ENCODE peak calls at places on chromosomes 11 and 22, in ten cellular contexts. T is GM12891, V is suprapubic skin, R is heart left ventricle, H is vagina, U is tibial nerve, O is IMR-90, K is esophagus squamous epithelium, X is spleen, G is body of pancreas. B is an unnamed sample.

GRCh38 chr11:12164061-12165014 is 53.9 kb downstream of the MICAL2 start:
- DNase-seq in K (no peak), R (no peak), O (peak; percentile 91), V (no peak), X (no peak), T (no peak), U (no peak), H (no peak), G (no peak), B (no peak)

GRCh38 chr22:44578516-44579230 is 80.6 kb upstream of the RTL6 start:
- DNase-seq in O (no peak), V (peak; percentile 19), X (peak; percentile 16), H (peak; percentile 69), U (no peak), R (no peak), T (no peak), G (no peak), K (no peak), B (no peak)

GRCh38 chr11:27421819-27422494 is 50.6 kb downstream of the LGR4 start:
- DNase-seq in G (no peak), K (no peak), H (no peak), X (no peak), V (no peak), R (no peak), U (no peak), O (no peak), T (no peak), B (no peak)

GRCh38 chr11:2269601-2270321 is 627 bp downstream of the ASCL2 start:
- DNase-seq in H (peak; percentile 74), T (no peak), G (peak; percentile 67), V (no peak), O (peak; percentile 55), R (peak; percentile 58), U (peak; percentile 30), X (peak; percentile 90), K (no peak), B (peak; percentile 72)

GRCh38 chr11:94193288-94193687 is 64.6 kb downstream of the PANX1 start:
- DNase-seq in O (peak; percentile 96), R (no peak), T (no peak), V (no peak), K (no peak), G (no peak), X (no peak), U (no peak), H (no peak), B (no peak)

GRCh38 chr11:95832763-95833162 is 42.5 kb downstream of the CEP57 start:
- DNase-seq in O (peak; percentile 97), T (no peak), U (no peak), V (no peak), K (no peak), X (no peak), H (no peak), G (no peak), R (no peak), B (no peak)

GRCh38 chr11:59678118-59678812 is 9.4 kb upstream of the PATL1 start:
- DNase-seq in H (no peak), T (no peak), V (no peak), X (no peak), K (no peak), U (no peak), G (no peak), R (no peak), O (no peak), B (no peak)

GRCh38 chr11:63548178-63548577 is 11.6 kb downstream of the PLAAT4 start:
- DNase-seq in X (no peak), K (no peak), G (no peak), H (no peak), O (no peak), T (no peak), R (no peak), U (no peak), V (no peak), B (no peak)

GRCh38 chr11:85889676-85890579 is 34.7 kb downstream of the CCDC83 start:
- DNase-seq in K (no peak), U (no peak), X (no peak), G (no peak), T (no peak), H (no peak), V (no peak), O (peak; percentile 79), R (no peak), B (no peak)

GRCh38 chr11:94954753-94955152 is 18.6 kb downstream of the CWC15 start:
- DNase-seq in U (no peak), O (no peak), R (no peak), G (no peak), H (no peak), X (no peak), V (no peak), T (no peak), K (no peak), B (no peak)

GRCh38 chr11:44621140-44621681 is 55.7 kb downstream of the CD82 start:
- DNase-seq in X (peak; percentile 91), H (peak; percentile 86), V (peak; percentile 85), R (peak; percentile 77), G (peak; percentile 51), T (peak; percentile 70), O (peak; percentile 41), K (no peak), U (peak; percentile 70), B (peak; percentile 86)

GRCh38 chr11:68118753-68119448 is 2.3 kb downstream of the CHKA start:
- DNase-seq in H (no peak), K (no peak), R (no peak), X (no peak), U (no peak), O (peak; percentile 38), V (no peak), G (peak; percentile 71), T (no peak), B (peak; percentile 51)

GRCh38 chr11:79768343-79768742 is 327.5 kb upstream of the TENM4 start:
- DNase-seq in O (no peak), K (no peak), T (no peak), U (no peak), V (no peak), H (no peak), G (no peak), R (no peak), X (no peak), B (no peak)

GRCh38 chr11:96173906-96174305 is 169.1 kb downstream of the MAML2 start:
- DNase-seq in H (no peak), O (no peak), G (no peak), R (no peak), V (no peak), X (no peak), U (no peak), K (no peak), T (no peak), B (no peak)

GRCh38 chr11:103609117-103610066 is 427.0 kb upstream of the DDI1 start:
- DNase-seq in K (no peak), V (no peak), X (no peak), O (peak; percentile 96), G (peak; percentile 2), H (no peak), U (no peak), R (no peak), T (no peak), B (no peak)

GRCh38 chr11:70002433-70002832 is 75.7 kb upstream of the ANO1 start:
- DNase-seq in G (no peak), R (no peak), U (no peak), H (no peak), O (no peak), T (no peak), K (no peak), V (no peak), X (no peak), B (no peak)

GRCh38 chr22:20111689-20112622 is 3.9 kb upstream of the RANBP1 start:
- DNase-seq in V (no peak), R (no peak), K (no peak), O (no peak), H (no peak), U (no peak), G (peak; percentile 60), X (peak; percentile 59), T (no peak), B (no peak)
- TF ChIP-seq POLR2A in V (no peak), R (no peak), K (no peak), O (no peak), H (no peak), U (no peak), G (no peak), X (no peak), T (peak; percentile 47), B (no peak)

GRCh38 chr11:78248191-78248590 is 59.5 kb downstream of the USP35 start:
- DNase-seq in T (no peak), G (no peak), K (no peak), V (no peak), X (no peak), U (no peak), H (no peak), R (no peak), O (peak; percentile 16), B (no peak)
- TF ChIP-seq POLR2A in T (no peak), G (no peak), K (no peak), V (no peak), X (no peak), U (no peak), H (no peak), R (no peak), O (no peak), B (no peak)

DNA sequence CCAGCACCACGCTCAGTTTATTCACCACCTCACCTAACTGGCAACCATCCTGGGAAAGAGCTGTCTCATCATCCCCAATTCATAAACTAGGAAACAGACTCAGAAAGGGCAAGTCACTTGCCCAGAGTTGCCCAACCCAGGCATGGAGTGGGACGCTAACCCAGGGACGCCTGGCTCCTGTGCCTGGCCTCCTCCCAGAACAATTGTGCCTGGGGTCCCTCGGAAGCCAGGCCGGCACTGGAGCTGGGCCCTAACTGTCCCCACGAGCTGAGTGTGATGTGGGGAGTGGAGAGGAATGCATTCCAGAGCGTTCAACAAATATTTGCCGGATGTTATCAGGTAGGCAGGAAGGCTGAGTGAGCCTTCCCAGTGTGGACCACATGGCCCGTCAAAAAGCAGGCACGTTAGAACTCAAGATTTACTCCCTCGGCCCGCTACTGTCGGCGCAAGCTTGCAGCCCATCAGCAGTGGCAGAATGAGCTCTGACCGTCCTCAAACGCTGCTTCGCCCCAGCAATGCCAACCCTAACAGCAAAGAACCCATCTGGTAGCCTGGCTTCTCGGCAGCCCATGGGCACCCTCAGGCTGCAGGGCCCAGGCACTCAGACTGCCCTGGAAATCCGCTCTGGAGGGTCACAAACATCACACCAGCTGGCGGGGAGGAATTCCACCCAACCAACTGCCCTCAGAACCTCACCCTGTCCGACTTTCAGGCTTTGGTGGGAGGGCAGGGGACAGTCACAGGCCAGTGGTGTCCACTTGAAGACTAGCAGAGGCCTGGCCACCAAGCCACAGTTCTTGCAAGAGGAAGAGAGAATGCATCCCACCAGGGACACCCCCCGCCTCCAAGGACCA is 35.6 kb downstream of the MYH9 start:
- DNase-seq in O (no peak), T (no peak), V (no peak), K (no peak), R (no peak), X (no peak), U (no peak), H (no peak), G (peak; percentile 56), B (no peak)
- TF ChIP-seq POLR2A in O (no peak), T (no peak), V (no peak), K (no peak), R (no peak), X (no peak), U (no peak), H (no peak), G (peak; percentile 16), B (no peak)

DNA sequence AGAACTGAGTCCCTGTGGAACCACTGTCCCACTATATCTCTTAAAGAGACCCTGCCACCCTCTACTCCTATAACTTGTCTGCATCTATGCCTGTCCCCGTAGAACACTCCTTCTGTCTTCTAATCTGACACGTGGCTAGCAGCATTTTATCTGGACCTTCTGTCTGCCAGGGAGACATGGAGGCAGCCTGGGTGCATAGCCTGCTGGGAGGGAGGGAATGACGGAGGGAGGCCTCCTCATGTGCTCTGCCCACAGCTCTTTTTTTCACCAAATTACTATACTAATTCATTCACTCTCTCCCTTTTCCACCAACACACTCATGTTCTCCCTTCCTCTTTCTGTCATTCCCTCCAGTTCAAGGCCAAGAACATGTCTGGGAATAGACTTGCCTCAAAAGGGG is 7.6 kb upstream of the THRSP start:
- DNase-seq in R (no peak), U (no peak), V (no peak), X (no peak), H (no peak), O (no peak), K (no peak), T (no peak), G (no peak), B (peak; percentile 13)
- TF ChIP-seq POLR2A in R (no peak), U (no peak), V (no peak), X (no peak), H (no peak), O (no peak), K (no peak), T (no peak), G (no peak), B (no peak)

B was measured in erythroblast.